ENCODE peak calls at places on chromosomes 6 and 20, in eight cellular contexts. O, M, S, F, I, E, L and N are unnamed samples.

GRCh38 chr20:63009988-63010769 is 3.4 kb upstream of the BHLHE23 start:
- DNase-seq in F (no peak), O (no peak), S (no peak), L (no peak), E (peak; percentile 35), M (no peak), I (no peak), N (no peak)

GRCh38 chr6:142855877-142856606 is 88.9 kb downstream of the HIVEP2 start:
- DNase-seq in S (no peak), I (no peak), F (no peak), L (no peak), M (no peak), E (no peak), O (no peak), N (no peak)

GRCh38 chr6:67630146-67630545 is 1004.9 kb upstream of the ADGRB3 start:
- DNase-seq in S (peak; percentile 49), L (peak; percentile 4), E (no peak), O (no peak), I (no peak), F (no peak), M (no peak), N (no peak)

GRCh38 chr20:1866834-1867233 is 28.4 kb upstream of the SIRPA start:
- DNase-seq in M (no peak), L (no peak), F (no peak), S (no peak), I (no peak), E (no peak), O (no peak), N (no peak)

GRCh38 chr6:93419304-93420162 is at the start of gene EPHA7:
- DNase-seq in M (peak; percentile 93), I (peak; percentile 94), S (peak; percentile 14), O (peak; percentile 84), L (peak; percentile 95), F (peak; percentile 96), E (no peak), N (peak; percentile 97)

GRCh38 chr6:141169419-141169818 is 963.3 kb upstream of the GJE1 start:
- DNase-seq in O (no peak), S (no peak), I (no peak), L (no peak), E (no peak), F (no peak), M (no peak), N (peak; percentile 22)

GRCh38 chr20:363319-364078 is 16.6 kb downstream of the NRSN2 start:
- DNase-seq in E (no peak), O (peak; percentile 34), S (peak; percentile 69), M (no peak), L (no peak), I (no peak), F (no peak), N (no peak)

GRCh38 chr6:158047120-158047518 is 65.5 kb downstream of the SYNJ2 start:
- DNase-seq in O (no peak), I (no peak), M (peak; percentile 66), L (no peak), S (peak; percentile 90), E (no peak), F (no peak), N (no peak)

GRCh38 chr6:42935322-42935721 is 6.0 kb downstream of the CNPY3 start:
- DNase-seq in M (no peak), S (no peak), O (no peak), I (no peak), F (no peak), L (no peak), E (no peak), N (no peak)

GRCh38 chr6:133818320-133818719 is 70.6 kb upstream of the TCF21 start:
- DNase-seq in I (no peak), L (no peak), S (no peak), F (no peak), E (no peak), M (no peak), O (no peak), N (no peak)

GRCh38 chr20:7728373-7728772 is 211.9 kb downstream of the HAO1 start:
- DNase-seq in I (no peak), O (no peak), M (no peak), L (no peak), F (no peak), S (peak; percentile 27), E (no peak), N (no peak)

GRCh38 chr20:32709528-32710121 is 33.6 kb downstream of the COMMD7 start:
- DNase-seq in S (no peak), F (no peak), I (no peak), O (no peak), E (no peak), M (no peak), L (no peak), N (no peak)

GRCh38 chr20:39630215-39630614 is 668.1 kb downstream of the DHX35 start:
- DNase-seq in I (no peak), E (no peak), S (no peak), M (no peak), F (no peak), O (no peak), L (no peak), N (no peak)

GRCh38 chr6:99016355-99016754 is 68.6 kb upstream of the FBXL4 start:
- DNase-seq in E (no peak), M (no peak), S (peak; percentile 88), O (no peak), L (no peak), I (no peak), F (no peak), N (no peak)

GRCh38 chr20:6265204-6265904 is 142.5 kb upstream of the FERMT1 start:
- DNase-seq in S (peak; percentile 44), I (no peak), M (no peak), F (no peak), E (no peak), L (peak; percentile 60), O (no peak), N (no peak)

GRCh38 chr6:44733868-44734267 is 346.4 kb downstream of the CDC5L start:
- DNase-seq in S (no peak), O (no peak), M (no peak), F (peak; percentile 67), L (peak; percentile 42), I (no peak), E (no peak), N (no peak)

GRCh38 chr6:69181964-69182363 is 546.9 kb downstream of the ADGRB3 start:
- DNase-seq in M (no peak), O (no peak), F (no peak), I (no peak), S (no peak), L (no peak), E (no peak), N (no peak)

GRCh38 chr6:137933696-137934095 is 66.6 kb downstream of the TNFAIP3 start:
- DNase-seq in O (no peak), I (no peak), L (peak; percentile 33), F (no peak), E (no peak), S (no peak), M (peak; percentile 83), N (no peak)

GRCh38 chr20:61253640-61254511 is 1.8 kb downstream of the CDH4 start:
- DNase-seq in E (no peak), F (no peak), L (no peak), S (no peak), O (no peak), I (peak; percentile 30), M (no peak), N (no peak)

GRCh38 chr6:105509506-105510331 is 106.8 kb upstream of the PREP start:
- DNase-seq in L (no peak), F (no peak), M (no peak), E (no peak), S (no peak), O (no peak), I (peak; percentile 16), N (no peak)

GRCh38 chr6:1486387-1486786 is 97.0 kb downstream of the FOXF2 start:
- DNase-seq in I (no peak), M (no peak), S (no peak), O (no peak), L (no peak), E (no peak), F (no peak), N (no peak)

GRCh38 chr20:19423097-19423891 is 210.9 kb downstream of the SLC24A3 start:
- DNase-seq in O (no peak), I (no peak), S (no peak), M (no peak), L (no peak), E (no peak), F (no peak), N (no peak)

GRCh38 chr6:2157441-2158127 is 87.8 kb downstream of the GMDS start:
- DNase-seq in M (no peak), E (no peak), O (no peak), F (no peak), I (no peak), L (no peak), S (no peak), N (no peak)

GRCh38 chr20:2755451-2756055 is 44.9 kb downstream of the CPXM1 start:
- DNase-seq in L (no peak), I (no peak), O (no peak), S (no peak), F (no peak), M (no peak), E (no peak), N (no peak)

GRCh38 chr6:129749749-129750120 is 39.8 kb upstream of the ARHGAP18 start:
- DNase-seq in S (peak; percentile 47), O (no peak), I (no peak), F (no peak), L (no peak), M (no peak), E (no peak), N (no peak)